ENCODE peak calls at places on chromosomes 12 and 14, in eight cellular contexts. O, T, L, F, D, S, Y and B are unnamed samples. For H3K27me3, the result is how much of the 10 kb centered on the place peaks cover.

GRCh38 chr12:124461241-124461673 is 106.2 kb downstream of the NCOR2 start:
- DNase-seq in O (no peak), T (no peak), L (no peak), F (no peak), D (no peak), S (no peak), Y (no peak), B (no peak)

GRCh38 chr14:61391119-61391518 is 69.7 kb downstream of the PRKCH start:
- DNase-seq in O (no peak), T (no peak), L (no peak), F (no peak), D (no peak), S (no peak), Y (no peak), B (no peak)

GRCh38 chr14:95876769-95877490 is at the start of gene TUNAR:
- DNase-seq in O (no peak), T (no peak), L (no peak), F (no peak), D (no peak), S (no peak), Y (no peak), B (no peak)

GRCh38 chr12:56142184-56142784 is 10.1 kb upstream of the MYL6B start:
- DNase-seq in O (no peak), T (no peak), L (no peak), F (no peak), D (no peak), S (no peak), Y (no peak), B (no peak)

GRCh38 chr12:128695697-128696096 is 128.1 kb downstream of the SLC15A4 start:
- DNase-seq in O (no peak), T (no peak), L (no peak), F (no peak), D (no peak), S (no peak), Y (no peak), B (no peak)

GRCh38 chr14:56147980-56148901 is 30.0 kb downstream of the PELI2 start:
- DNase-seq in O (no peak), T (no peak), L (no peak), F (no peak), D (no peak), S (no peak), Y (no peak), B (no peak)

GRCh38 chr12:57620936-57621496 is 9.8 kb downstream of the ARHGEF25 start:
- DNase-seq in O (no peak), T (no peak), L (no peak), F (no peak), D (no peak), S (no peak), Y (no peak), B (no peak)

GRCh38 chr12:131116437-131117117 is 162.9 kb downstream of the ADGRD1 start:
- DNase-seq in O (no peak), T (no peak), L (no peak), F (peak), D (no peak), S (peak), Y (no peak), B (no peak)

GRCh38 chr12:132397934-132398385 is 68.6 kb upstream of the GALNT9 start:
- DNase-seq in O (no peak), T (no peak), L (no peak), F (peak), D (peak), S (no peak), Y (no peak), B (no peak)

GRCh38 chr14:78254911-78255431 is 84.8 kb downstream of the NRXN3 start:
- DNase-seq in O (no peak), T (no peak), L (no peak), F (no peak), D (no peak), S (no peak), Y (no peak), B (no peak)

GRCh38 chr12:121424632-121424992 is 24.7 kb downstream of the RNF34 start:
- DNase-seq in O (no peak), T (no peak), L (no peak), F (no peak), D (no peak), S (no peak), Y (no peak), B (no peak)

GRCh38 chr14:28954025-28954424 is 187.4 kb downstream of the FOXG1 start:
- DNase-seq in O (no peak), T (no peak), L (no peak), F (no peak), D (no peak), S (no peak), Y (no peak), B (no peak)

GRCh38 chr12:65755596-65755978 is 68.7 kb upstream of the HMGA2 start:
- DNase-seq in O (no peak), T (no peak), L (no peak), F (no peak), D (no peak), S (no peak), Y (no peak), B (no peak)

GRCh38 chr14:47442206-47442605 is 233.2 kb downstream of the MDGA2 start:
- DNase-seq in O (no peak), T (no peak), L (no peak), F (no peak), D (no peak), S (peak), Y (no peak), B (no peak)

GRCh38 chr12:86741531-86741930 is 485.3 kb upstream of the MGAT4C start:
- DNase-seq in O (no peak), T (no peak), L (no peak), F (no peak), D (no peak), S (no peak), Y (no peak), B (no peak)

GRCh38 chr14:85057266-85057665 is 472.7 kb upstream of the FLRT2 start:
- DNase-seq in O (no peak), T (no peak), L (no peak), F (no peak), D (no peak), S (no peak), Y (no peak), B (no peak)

GRCh38 chr12:54033980-54034783 is 1.3 kb downstream of the HOXC5 start:
- DNase-seq in O (no peak), T (no peak), L (no peak), F (no peak), D (no peak), S (no peak), Y (no peak), B (peak)
- H3K27me3 ChIP-seq in O (under half), T (half or more), L (under half), F (half or more), D (half or more), S (under half), Y (under half), B (under half)

GRCh38 chr14:50734950-50735697 is 67.0 kb upstream of the SAV1 start:
- DNase-seq in O (no peak), T (no peak), L (no peak), F (no peak), D (no peak), S (peak), Y (no peak), B (no peak)
- H3K27me3 ChIP-seq in O (under half), T (under half), L (under half), F (under half), D (under half), S (under half), Y (under half), B (under half)

DNA sequence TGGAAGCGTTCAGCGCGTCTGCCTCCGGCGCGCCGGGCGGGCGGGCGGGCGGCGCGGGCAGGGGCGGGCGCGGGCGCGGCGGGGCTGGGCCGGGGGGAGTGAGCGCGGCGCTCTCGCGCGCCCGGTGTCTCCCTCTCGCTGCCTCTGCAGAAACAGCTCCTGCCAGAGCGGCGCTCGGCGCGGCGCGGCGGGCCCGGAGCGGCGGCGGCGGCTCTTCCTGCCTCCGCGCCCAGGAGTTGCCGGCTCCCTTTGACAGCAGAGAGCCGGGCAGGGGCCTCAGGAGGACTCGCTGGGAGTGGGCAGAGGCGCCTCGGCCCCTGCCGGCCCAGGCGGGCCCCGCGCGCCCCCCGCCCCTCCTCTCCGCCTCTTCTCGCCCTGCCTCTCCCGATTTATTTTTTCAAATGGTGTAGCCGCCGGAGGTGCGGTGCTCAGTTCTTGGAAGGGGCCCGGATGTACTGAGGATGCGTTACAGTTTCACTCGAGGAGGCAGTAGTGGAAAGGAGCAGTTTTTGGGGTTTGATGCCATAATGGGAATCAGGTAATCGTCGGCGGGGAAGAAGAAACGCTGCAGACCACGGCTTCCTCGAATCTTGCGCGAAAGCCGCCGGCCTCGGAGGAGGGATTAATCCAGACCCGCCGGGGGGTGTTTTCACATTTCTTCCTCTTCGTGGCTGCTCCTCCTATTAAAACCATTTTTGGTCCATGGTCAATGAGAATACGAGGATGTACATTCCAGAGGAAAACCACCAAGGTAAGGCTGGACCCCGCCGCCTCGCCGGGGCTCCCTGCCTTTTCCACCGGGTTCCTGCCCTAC is at the start of gene CACNA1C:
- DNase-seq in O (no peak), T (peak), L (no peak), F (peak), D (peak), S (peak), Y (peak), B (peak)
- H3K27me3 ChIP-seq in O (under half), T (half or more), L (under half), F (under half), D (under half), S (under half), Y (half or more), B (under half)

GRCh38 chr12:72281145-72281544 is 9.0 kb downstream of the TRHDE start:
- DNase-seq in O (no peak), T (no peak), L (no peak), F (no peak), D (no peak), S (peak), Y (no peak), B (no peak)
- H3K27me3 ChIP-seq in O (under half), T (under half), L (under half), F (under half), D (under half), S (under half), Y (under half), B (under half)

GRCh38 chr12:18965210-18965609 is 164.3 kb upstream of the PLEKHA5 start:
- DNase-seq in O (no peak), T (no peak), L (no peak), F (no peak), D (no peak), S (no peak), Y (no peak), B (no peak)
- H3K27me3 ChIP-seq in O (under half), T (under half), L (under half), F (under half), D (under half), S (under half), Y (under half), B (under half)

GRCh38 chr12:47993491-47993890 is 10.8 kb downstream of the COL2A1 start:
- DNase-seq in O (no peak), T (no peak), L (no peak), F (no peak), D (no peak), S (no peak), Y (no peak), B (no peak)
- H3K27me3 ChIP-seq in O (under half), T (under half), L (under half), F (under half), D (under half), S (under half), Y (under half), B (under half)